ENCODE peak calls at places on chromosomes 6 and 20, in five cellular contexts. O, H, D, G and U are unnamed samples.

GRCh38 chr6:37369321-37370196 is 15.8 kb downstream of the RNF8 start:
- DNase-seq in O (no peak), H (no peak), D (no peak), G (no peak), U (no peak)

GRCh38 chr6:41449399-41450245 is 96.6 kb upstream of the FOXP4 start:
- DNase-seq in O (no peak), H (no peak), D (peak; percentile 60), G (no peak), U (no peak)

GRCh38 chr6:15907914-15908518 is 220.9 kb upstream of the MYLIP start:
- DNase-seq in O (no peak), H (no peak), D (no peak), G (no peak), U (no peak)

GRCh38 chr6:90219168-90219985 is 77.3 kb downstream of the BACH2 start:
- DNase-seq in O (no peak), H (peak; percentile 76), D (peak; percentile 92), G (no peak), U (no peak)

GRCh38 chr20:63246490-63247284 is 7.6 kb downstream of the NKAIN4 start:
- DNase-seq in O (no peak), H (no peak), D (no peak), G (no peak), U (no peak)

GRCh38 chr6:456358-456857 is 64.9 kb downstream of the IRF4 start:
- DNase-seq in O (no peak), H (no peak), D (no peak), G (no peak), U (no peak)

GRCh38 chr20:20710847-20711315 is 1.6 kb downstream of the RALGAPA2 start:
- DNase-seq in O (no peak), H (no peak), D (no peak), G (no peak), U (peak; percentile 23)

GRCh38 chr6:6856538-6857523 is 250.9 kb upstream of the RREB1 start:
- DNase-seq in O (no peak), H (no peak), D (peak; percentile 16), G (peak; percentile 69), U (peak; percentile 76)

GRCh38 chr6:105097288-105097687 is 82.5 kb downstream of the POPDC3 start:
- DNase-seq in O (no peak), H (no peak), D (no peak), G (no peak), U (no peak)

GRCh38 chr6:151813858-151814257 is 6.4 kb downstream of the ESR1 start:
- DNase-seq in O (no peak), H (no peak), D (no peak), G (no peak), U (no peak)

GRCh38 chr20:17835240-17835940 is 133.2 kb downstream of the SNX5 start:
- DNase-seq in O (peak; percentile 17), H (no peak), D (peak; percentile 84), G (no peak), U (no peak)

GRCh38 chr6:36576573-36576972 is 17.6 kb upstream of the SRSF3 start:
- DNase-seq in O (no peak), H (no peak), D (no peak), G (no peak), U (no peak)

GRCh38 chr6:111543913-111544435 is 61.0 kb upstream of the REV3L start:
- DNase-seq in O (no peak), H (no peak), D (peak; percentile 68), G (no peak), U (no peak)

GRCh38 chr6:138393871-138394783 is 9.9 kb upstream of the HEBP2 start:
- DNase-seq in O (no peak), H (no peak), D (no peak), G (no peak), U (no peak)

GRCh38 chr6:168690271-168690670 is 249.3 kb downstream of the SMOC2 start:
- DNase-seq in O (no peak), H (no peak), D (no peak), G (no peak), U (no peak)

GRCh38 chr6:143510991-143511891 is at the start of gene FUCA2:
- DNase-seq in O (peak; percentile 90), H (peak; percentile 64), D (peak; percentile 86), G (peak; percentile 76), U (peak; percentile 69)

GRCh38 chr6:164087870-164088269 is 673.4 kb downstream of the QKI start:
- DNase-seq in O (no peak), H (no peak), D (no peak), G (no peak), U (no peak)

GRCh38 chr6:165059032-165059431 is 250.4 kb downstream of the C6orf118 start:
- DNase-seq in O (no peak), H (no peak), D (peak; percentile 68), G (no peak), U (no peak)

GRCh38 chr20:10672579-10673127 is 1.1 kb downstream of the JAG1 start:
- DNase-seq in O (peak; percentile 30), H (no peak), D (peak; percentile 39), G (peak; percentile 77), U (peak; percentile 43)

GRCh38 chr6:122372647-122373046 is 26.8 kb upstream of the HSF2 start:
- DNase-seq in O (no peak), H (no peak), D (no peak), G (no peak), U (no peak)
- TF ChIP-seq CTCF in O (peak; percentile 45), H (peak; percentile 30), D (peak; percentile 25), G (no peak), U (no peak)

GRCh38 chr20:50459124-50459918 is 50.9 kb upstream of the PTPN1 start:
- DNase-seq in O (no peak), H (no peak), D (no peak), G (no peak), U (no peak)

GRCh38 chr20:50460115-50460607 is 50.0 kb upstream of the PTPN1 start:
- DNase-seq in O (no peak), H (no peak), D (no peak), G (no peak), U (no peak)

GRCh38 chr20:50455656-50456451 is 54.3 kb upstream of the PTPN1 start:
- DNase-seq in O (no peak), H (no peak), D (no peak), G (no peak), U (no peak)

GRCh38 chr20:50453533-50453932 is 56.6 kb upstream of the PTPN1 start:
- DNase-seq in O (no peak), H (no peak), D (no peak), G (no peak), U (no peak)

DNA sequence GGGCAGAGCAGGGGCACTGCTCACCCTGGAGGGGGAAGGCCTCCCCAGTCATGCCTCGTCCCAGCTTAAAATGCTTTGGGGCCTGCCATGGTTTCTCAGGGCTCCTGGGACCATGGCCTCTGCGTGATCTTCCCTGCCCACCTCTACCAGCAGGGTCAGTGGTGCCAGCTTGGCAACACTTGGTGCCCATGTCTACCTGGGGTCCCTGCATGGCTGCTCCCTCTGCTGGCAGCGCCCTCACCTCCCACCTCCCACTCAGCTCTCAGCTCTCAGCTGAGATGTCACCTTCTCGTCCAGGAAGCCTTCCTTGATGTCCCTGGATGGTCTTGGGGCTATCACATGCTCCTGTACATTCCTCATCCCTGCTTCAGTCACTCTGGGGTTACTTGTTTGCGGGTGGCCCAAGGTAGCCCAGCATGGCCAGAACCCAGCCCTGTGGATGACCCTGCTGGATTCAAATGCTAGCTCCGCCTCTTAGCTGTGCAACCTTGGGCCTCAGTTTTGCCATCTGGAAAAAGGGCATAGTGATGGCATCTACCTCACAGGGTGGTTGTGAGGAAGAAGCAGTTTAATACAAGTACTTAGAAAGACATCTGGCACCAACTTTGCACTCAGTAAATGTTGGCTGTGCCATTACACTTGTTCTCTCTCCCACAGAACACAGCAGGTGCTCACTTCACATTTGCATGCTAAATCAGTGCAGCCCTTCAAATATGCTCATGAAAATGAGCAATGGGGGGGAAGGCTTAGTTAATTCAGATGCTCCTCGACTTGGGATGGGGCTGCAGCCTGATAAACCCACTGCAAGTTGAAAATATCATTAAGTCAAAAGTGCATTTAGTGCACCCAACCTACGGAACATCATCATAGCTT is 53.5 kb upstream of the PTPN1 start:
- DNase-seq in O (no peak), H (no peak), D (no peak), G (no peak), U (no peak)
- TF ChIP-seq CTCF in O (no peak), H (peak; percentile 30), D (no peak), G (peak; percentile 42), U (no peak)

GRCh38 chr20:24166412-24166811 is 177.8 kb upstream of the GGTLC1 start:
- DNase-seq in O (no peak), H (no peak), D (no peak), G (no peak), U (no peak)

GRCh38 chr20:24165336-24166126 is 177.0 kb upstream of the GGTLC1 start:
- DNase-seq in O (no peak), H (no peak), D (no peak), G (no peak), U (no peak)

GRCh38 chr20:24166127-24166389 is 177.5 kb upstream of the GGTLC1 start:
- DNase-seq in O (no peak), H (no peak), D (no peak), G (no peak), U (no peak)

GRCh38 chr20:24163501-24163900 is 174.9 kb upstream of the GGTLC1 start:
- DNase-seq in O (no peak), H (no peak), D (no peak), G (no peak), U (no peak)

GRCh38 chr20:24164360-24164759 is 175.8 kb upstream of the GGTLC1 start:
- DNase-seq in O (no peak), H (no peak), D (no peak), G (no peak), U (no peak)
- TF ChIP-seq CTCF in O (no peak), H (peak; percentile 43), D (no peak), G (peak; percentile 85), U (peak; percentile 25)

DNA sequence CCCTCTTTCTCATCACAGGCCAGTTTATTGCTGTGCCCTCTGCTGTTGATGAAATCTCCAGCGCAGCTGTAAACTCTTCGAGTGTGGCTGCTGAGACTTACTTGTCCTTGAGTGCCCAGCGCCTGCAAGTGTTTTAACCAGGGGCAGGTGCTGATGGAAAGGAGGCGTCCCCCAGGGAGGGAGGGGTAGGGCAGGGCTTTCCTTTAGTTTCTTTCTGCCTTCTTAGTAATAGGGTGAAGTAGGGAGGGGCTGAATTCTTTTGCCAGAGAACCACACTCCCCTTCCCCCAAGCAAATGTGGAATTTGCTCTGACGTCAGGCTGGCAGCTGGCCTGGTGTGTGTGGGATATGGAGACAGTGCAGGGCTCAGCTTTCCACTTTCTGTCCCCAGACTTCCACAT is 61.2 kb downstream of the IGF2R start:
- DNase-seq in O (peak; percentile 69), H (peak; percentile 87), D (peak; percentile 96), G (no peak), U (no peak)
- TF ChIP-seq CTCF in O (no peak), H (peak; percentile 14), D (no peak), G (no peak), U (no peak)

DNA sequence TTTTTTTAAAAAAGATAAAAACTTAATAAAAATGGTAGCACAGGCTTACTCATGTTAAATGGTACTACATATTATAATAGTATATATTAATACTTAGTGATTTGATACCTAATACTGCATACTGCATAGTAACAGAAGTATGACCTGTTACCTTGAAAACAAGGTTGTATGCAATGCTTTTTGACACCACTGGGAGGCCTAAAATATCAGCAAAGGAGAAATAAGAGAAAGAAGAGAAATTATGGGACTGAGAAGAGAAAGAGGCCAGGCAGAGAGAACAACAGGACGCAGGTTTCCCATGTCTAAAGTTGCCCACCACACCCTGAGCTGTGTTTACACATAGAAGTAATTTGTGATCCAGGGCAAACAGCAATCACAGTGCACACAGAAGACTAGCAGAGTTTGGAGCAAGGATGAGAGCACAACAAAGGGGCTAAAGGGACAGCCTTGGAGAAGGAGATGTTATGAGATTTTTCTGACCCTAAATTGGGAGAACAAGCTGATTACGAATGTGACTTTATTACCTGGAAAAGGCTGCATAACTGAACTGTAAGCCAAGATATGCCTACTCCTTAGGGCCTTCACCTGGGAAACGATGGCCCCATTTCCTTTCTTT is 73.2 kb downstream of the ROS1 start:
- DNase-seq in O (no peak), H (no peak), D (peak; percentile 16), G (no peak), U (no peak)
- TF ChIP-seq CTCF in O (no peak), H (peak; percentile 62), D (peak; percentile 62), G (peak; percentile 56), U (peak; percentile 16)

GRCh38 chr20:37693203-37693602 is 627 bp upstream of the CTNNBL1 start:
- DNase-seq in O (no peak), H (no peak), D (peak; percentile 23), G (no peak), U (no peak)
- TF ChIP-seq CTCF in O (no peak), H (no peak), D (no peak), G (no peak), U (no peak)